ENCODE peak calls at places on chromosomes 6 and 20, in nine cellular contexts. Q is OCI-LY7, M is fibroblast of lung, W is uterus, F is AG04450, Y is Caco-2, S is cardiac muscle cell, O is WERI-Rb-1, K is heart right ventricle. G is an unnamed sample.

GRCh38 chr6:18155273-18155863 is at the start of gene KDM1B:
- DNase-seq in Q (peak), M (peak), W (peak), F (peak), Y (peak), S (peak), O (peak), K (peak), G (peak)

GRCh38 chr6:27836080-27836782 is 76.0 kb downstream of the OR2B2 start:
- DNase-seq in Q (peak), M (no peak), W (no peak), F (no peak), Y (no peak), S (no peak), O (no peak), K (no peak), G (no peak)

GRCh38 chr20:52410746-52411317 is 219.3 kb upstream of the ZFP64 start:
- DNase-seq in Q (no peak), M (no peak), W (no peak), F (no peak), Y (no peak), S (peak), O (no peak), K (no peak), G (no peak)

GRCh38 chr20:58407201-58407873 is 18.3 kb downstream of the VAPB start:
- DNase-seq in Q (no peak), M (peak), W (no peak), F (no peak), Y (no peak), S (peak), O (no peak), K (no peak), G (no peak)

GRCh38 chr6:80622641-80623040 is 516.2 kb downstream of the BCKDHB start:
- DNase-seq in Q (no peak), M (no peak), W (no peak), F (no peak), Y (no peak), S (no peak), O (no peak), K (peak), G (no peak)

GRCh38 chr6:85677243-85677956 is 34.7 kb upstream of the SYNCRIP start:
- DNase-seq in Q (peak), M (no peak), W (no peak), F (no peak), Y (peak), S (peak), O (no peak), K (no peak), G (peak)

GRCh38 chr6:138343112-138343511 is 34.6 kb upstream of the SMIM28 start:
- DNase-seq in Q (no peak), M (no peak), W (no peak), F (no peak), Y (no peak), S (no peak), O (no peak), K (no peak), G (no peak)

GRCh38 chr6:36104836-36105235 is 25.5 kb upstream of the MAPK13 start:
- DNase-seq in Q (no peak), M (no peak), W (no peak), F (no peak), Y (no peak), S (no peak), O (peak), K (no peak), G (no peak)

GRCh38 chr20:61253640-61254511 is 1.8 kb downstream of the CDH4 start:
- DNase-seq in Q (no peak), M (peak), W (no peak), F (no peak), Y (no peak), S (peak), O (no peak), K (no peak), G (no peak)
- H3K4me3 ChIP-seq in Q (no peak), M (peak), W (no peak), F (peak), Y (no peak), S (peak), O (no peak), K (peak), G (no peak)

DNA sequence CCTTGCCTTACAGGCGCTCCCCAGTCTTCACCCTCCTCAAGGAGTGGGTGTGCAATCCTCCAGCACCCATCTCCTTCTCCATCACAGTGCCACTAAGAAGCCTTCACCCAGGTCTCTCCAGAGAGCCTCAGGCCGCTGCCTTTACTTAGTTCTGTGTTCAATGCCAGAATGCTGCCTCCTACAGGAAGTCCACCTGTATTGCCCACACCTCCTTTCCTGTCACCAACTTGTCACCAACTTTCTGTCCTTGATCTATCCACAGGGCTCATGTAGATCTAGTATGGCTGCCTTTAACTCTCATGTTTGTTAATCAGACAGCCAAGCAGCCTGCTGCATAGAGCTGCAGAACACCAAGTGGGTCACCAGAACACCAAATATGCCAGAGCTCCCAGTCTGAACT is 546 bp upstream of the LST1 start:
- DNase-seq in Q (peak), M (no peak), W (no peak), F (no peak), Y (no peak), S (no peak), O (peak), K (no peak), G (peak)
- TF ChIP-seq CTCF in Q (peak), M (peak), W (no peak), F (peak), Y (peak), S (peak), O (peak), K (no peak), G (peak)

GRCh38 chr20:47361268-47361665 is 4.8 kb upstream of the ZMYND8 start:
- DNase-seq in Q (no peak), M (peak), W (no peak), F (no peak), Y (no peak), S (no peak), O (no peak), K (no peak), G (no peak)

GRCh38 chr20:47359533-47360206 is 3.2 kb upstream of the ZMYND8 start:
- DNase-seq in Q (no peak), M (no peak), W (no peak), F (no peak), Y (no peak), S (no peak), O (no peak), K (peak), G (no peak)

GRCh38 chr20:47358672-47359532 is 2.4 kb upstream of the ZMYND8 start:
- DNase-seq in Q (peak), M (peak), W (peak), F (no peak), Y (peak), S (peak), O (peak), K (peak), G (peak)

GRCh38 chr20:47360207-47360488 is 3.6 kb upstream of the ZMYND8 start:
- DNase-seq in Q (no peak), M (peak), W (no peak), F (no peak), Y (peak), S (peak), O (no peak), K (peak), G (no peak)

GRCh38 chr20:47360489-47361267 is 4.2 kb upstream of the ZMYND8 start:
- DNase-seq in Q (no peak), M (peak), W (peak), F (peak), Y (peak), S (peak), O (peak), K (peak), G (peak)
- H3K4me3 ChIP-seq in Q (no peak), M (peak), W (no peak), F (peak), Y (no peak), S (no peak), O (peak), K (peak), G (peak)

GRCh38 chr20:38171301-38172010 is 6.4 kb upstream of the TGM2 start:
- DNase-seq in Q (no peak), M (no peak), W (no peak), F (no peak), Y (no peak), S (no peak), O (peak), K (no peak), G (no peak)

GRCh38 chr20:38170219-38170902 is 5.3 kb upstream of the TGM2 start:
- DNase-seq in Q (no peak), M (no peak), W (no peak), F (no peak), Y (no peak), S (no peak), O (no peak), K (no peak), G (no peak)

GRCh38 chr20:38173237-38174156 is 8.4 kb upstream of the TGM2 start:
- DNase-seq in Q (no peak), M (peak), W (peak), F (peak), Y (peak), S (peak), O (no peak), K (no peak), G (no peak)

GRCh38 chr20:38170914-38171300 is 5.8 kb upstream of the TGM2 start:
- DNase-seq in Q (no peak), M (peak), W (no peak), F (no peak), Y (no peak), S (no peak), O (no peak), K (no peak), G (no peak)

DNA sequence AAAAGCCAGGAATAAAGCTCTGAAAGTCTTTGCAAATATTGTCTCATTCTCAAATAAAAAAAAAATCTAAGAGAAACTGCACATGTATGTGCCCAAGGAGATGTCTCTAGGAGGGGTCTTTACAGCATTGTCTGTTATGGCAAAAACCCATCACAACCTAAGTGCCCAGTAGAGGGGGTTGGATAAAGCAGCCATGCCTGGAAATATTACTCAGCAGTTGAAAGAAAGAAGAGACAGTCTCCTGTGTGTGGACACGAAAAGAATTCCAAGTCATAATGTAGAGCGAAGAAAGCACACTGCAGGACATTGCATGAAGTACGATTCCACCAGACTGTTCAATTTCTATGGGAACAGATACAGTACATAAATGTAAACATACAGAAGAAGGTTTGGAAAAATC is 7.3 kb upstream of the TGM2 start:
- DNase-seq in Q (no peak), M (peak), W (no peak), F (no peak), Y (no peak), S (peak), O (no peak), K (no peak), G (no peak)
- TF ChIP-seq CTCF in Q (peak), M (peak), W (no peak), F (peak), Y (no peak), S (peak), O (no peak), K (no peak), G (no peak)

DNA sequence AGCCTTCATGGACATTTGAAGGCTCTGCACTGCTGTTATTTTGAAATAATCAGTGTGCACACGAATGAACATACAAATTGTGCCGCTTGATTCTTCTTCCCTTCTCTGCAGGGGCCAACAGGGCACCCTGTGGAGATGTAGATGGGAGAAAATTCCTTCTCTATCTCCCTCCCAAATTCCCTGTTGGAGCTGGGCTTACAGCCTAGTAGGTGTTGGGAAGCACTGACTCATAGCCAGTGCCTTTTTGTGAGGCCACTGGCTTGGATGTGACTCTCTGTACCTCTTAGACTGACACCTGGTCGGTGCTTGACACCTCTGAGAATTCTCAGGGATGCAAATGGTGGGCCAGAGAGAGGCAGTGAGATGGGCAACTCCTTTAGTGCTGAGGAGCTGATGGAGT is 89.6 kb upstream of the MAP3K7 start:
- DNase-seq in Q (no peak), M (no peak), W (no peak), F (no peak), Y (no peak), S (no peak), O (no peak), K (no peak), G (no peak)
- H3K4me3 ChIP-seq in Q (no peak), M (no peak), W (no peak), F (no peak), Y (no peak), S (no peak), O (no peak), K (no peak), G (no peak)

GRCh38 chr6:12077021-12077420 is 64.9 kb downstream of the HIVEP1 start:
- DNase-seq in Q (no peak), M (no peak), W (no peak), F (no peak), Y (no peak), S (no peak), O (no peak), K (no peak), G (no peak)

GRCh38 chr6:12078014-12078413 is 65.9 kb downstream of the HIVEP1 start:
- DNase-seq in Q (no peak), M (no peak), W (no peak), F (no peak), Y (no peak), S (no peak), O (no peak), K (no peak), G (no peak)

GRCh38 chr6:12069891-12070529 is 57.9 kb downstream of the HIVEP1 start:
- DNase-seq in Q (no peak), M (no peak), W (no peak), F (no peak), Y (no peak), S (no peak), O (no peak), K (no peak), G (no peak)

GRCh38 chr6:12071064-12071615 is 59.0 kb downstream of the HIVEP1 start:
- DNase-seq in Q (no peak), M (no peak), W (no peak), F (no peak), Y (no peak), S (no peak), O (no peak), K (no peak), G (no peak)

GRCh38 chr6:12075067-12075563 is 63.0 kb downstream of the HIVEP1 start:
- DNase-seq in Q (peak), M (no peak), W (no peak), F (no peak), Y (peak), S (peak), O (no peak), K (no peak), G (no peak)
- TF ChIP-seq CTCF in Q (peak), M (peak), W (no peak), F (peak), Y (peak), S (peak), O (peak), K (no peak), G (peak)

GRCh38 chr6:16471898-16472297 is 233.5 kb downstream of the GMPR start:
- DNase-seq in Q (no peak), M (no peak), W (no peak), F (no peak), Y (no peak), S (no peak), O (no peak), K (no peak), G (peak)
- H3K4me3 ChIP-seq in Q (no peak), M (no peak), W (no peak), F (no peak), Y (no peak), S (no peak), O (peak), K (no peak), G (peak)

DNA sequence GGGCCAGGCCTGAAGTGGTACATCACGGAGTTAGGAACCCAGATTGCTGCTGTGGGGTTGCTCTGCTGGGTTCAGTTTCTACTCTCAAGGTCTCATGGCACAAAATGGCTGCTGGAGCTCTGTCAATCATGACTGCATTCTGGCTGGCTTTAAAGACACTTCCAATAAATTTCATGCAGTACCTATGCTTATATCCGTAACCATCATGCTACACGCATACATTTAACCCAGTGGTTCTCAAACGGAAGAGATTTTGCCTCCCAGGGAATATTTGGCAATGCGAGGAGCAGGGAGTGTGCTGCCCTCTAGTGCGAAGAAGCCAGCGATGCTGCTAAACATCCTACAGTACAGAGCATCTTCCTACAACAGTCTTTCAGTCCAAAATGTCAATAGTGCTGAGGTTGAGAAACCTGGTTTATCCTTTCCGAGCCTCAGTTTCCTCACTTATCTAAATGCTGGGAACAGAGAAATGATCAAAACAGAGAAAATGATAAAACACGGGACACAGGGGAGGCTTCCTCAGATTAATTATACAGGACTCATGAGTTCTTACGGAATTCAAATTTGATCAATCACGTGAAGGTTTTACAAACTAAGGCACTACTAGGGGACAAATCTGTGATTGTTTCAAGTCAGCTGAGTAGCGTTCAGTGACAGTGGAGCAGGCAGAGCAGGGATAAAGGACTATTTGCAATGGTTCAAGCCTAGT is 9.6 kb upstream of the SLC2A10 start:
- DNase-seq in Q (no peak), M (no peak), W (no peak), F (no peak), Y (peak), S (peak), O (peak), K (no peak), G (peak)
- TF ChIP-seq CTCF in Q (peak), M (peak), W (no peak), F (peak), Y (peak), S (peak), O (peak), K (no peak), G (peak)

GRCh38 chr6:163878656-163879055 is 464.1 kb downstream of the QKI start:
- DNase-seq in Q (no peak), M (no peak), W (no peak), F (no peak), Y (no peak), S (no peak), O (no peak), K (no peak), G (no peak)

GRCh38 chr6:163877877-163878639 is 463.5 kb downstream of the QKI start:
- DNase-seq in Q (no peak), M (no peak), W (no peak), F (no peak), Y (no peak), S (no peak), O (no peak), K (no peak), G (no peak)

GRCh38 chr6:163886394-163886793 is 471.9 kb downstream of the QKI start:
- DNase-seq in Q (no peak), M (no peak), W (no peak), F (no peak), Y (no peak), S (no peak), O (no peak), K (no peak), G (no peak)

GRCh38 chr6:163888030-163888819 is 473.7 kb downstream of the QKI start:
- DNase-seq in Q (no peak), M (no peak), W (no peak), F (no peak), Y (no peak), S (no peak), O (no peak), K (no peak), G (no peak)

GRCh38 chr6:163883946-163884345 is 469.4 kb downstream of the QKI start:
- DNase-seq in Q (no peak), M (no peak), W (no peak), F (no peak), Y (no peak), S (peak), O (no peak), K (no peak), G (no peak)
- H3K4me3 ChIP-seq in Q (no peak), M (no peak), W (no peak), F (no peak), Y (no peak), S (no peak), O (no peak), K (no peak), G (no peak)